ENCODE peak calls at places on chromosomes 16 and 17, in nine cellular contexts. S, H, V, E, U, Y, I, T and O are unnamed samples. For H3K27me3, the result is how much of the 10 kb centered on the place peaks cover.

GRCh38 chr16:2183671-2184070 is 12.7 kb downstream of the CASKIN1 start:
- DNase-seq in Y (no peak), T (no peak), U (no peak), S (no peak), E (no peak), H (no peak), I (no peak), V (no peak), O (no peak)

GRCh38 chr17:6716736-6717135 is 3.6 kb upstream of the SLC13A5 start:
- DNase-seq in E (no peak), V (no peak), H (no peak), T (no peak), Y (no peak), U (no peak), S (no peak), I (no peak), O (no peak)

GRCh38 chr17:29140051-29140582 is 40.1 kb downstream of the MYO18A start:
- DNase-seq in T (peak), I (peak), S (peak), V (no peak), U (peak), H (peak), Y (peak), E (peak), O (peak)

GRCh38 chr17:52106638-52107261 is 51.8 kb downstream of the CA10 start:
- DNase-seq in T (peak), U (peak), I (no peak), E (peak), V (no peak), H (peak), Y (peak), S (no peak), O (no peak)

GRCh38 chr17:16922386-16923096 is 49.4 kb downstream of the TNFRSF13B start:
- DNase-seq in Y (no peak), H (no peak), I (no peak), V (no peak), T (no peak), E (peak), U (no peak), S (no peak), O (no peak)

GRCh38 chr17:64448665-64449512 is at the start of gene MILR1:
- DNase-seq in E (peak), S (no peak), H (no peak), I (no peak), T (peak), U (peak), Y (peak), V (no peak), O (no peak)

GRCh38 chr17:5705081-5705875 is 121.0 kb upstream of the NLRP1 start:
- DNase-seq in I (no peak), Y (peak), V (no peak), S (no peak), H (peak), E (peak), U (no peak), T (peak), O (no peak)

GRCh38 chr17:40284085-40284713 is 3.5 kb upstream of the CDC6 start:
- DNase-seq in V (no peak), U (no peak), S (no peak), T (peak), Y (peak), H (no peak), I (no peak), E (peak), O (no peak)

GRCh38 chr17:65020284-65020683 is 36.3 kb downstream of the GNA13 start:
- DNase-seq in E (peak), T (peak), H (no peak), V (no peak), S (no peak), U (no peak), Y (no peak), I (no peak), O (no peak)

GRCh38 chr16:23155445-23156049 is 6.3 kb upstream of the USP31 start:
- DNase-seq in U (no peak), T (peak), H (peak), V (no peak), E (no peak), Y (no peak), S (no peak), I (no peak), O (no peak)

GRCh38 chr17:74658620-74659019 is 35.1 kb upstream of the CD300E start:
- DNase-seq in S (no peak), V (no peak), U (no peak), Y (no peak), I (no peak), T (no peak), E (no peak), H (no peak), O (no peak)

GRCh38 chr17:74659898-74660297 is 36.4 kb upstream of the CD300E start:
- DNase-seq in U (no peak), I (no peak), V (no peak), Y (no peak), E (no peak), T (no peak), S (no peak), H (no peak), O (no peak)

GRCh38 chr17:74652020-74652419 is 28.5 kb upstream of the CD300E start:
- DNase-seq in Y (no peak), S (no peak), U (no peak), T (no peak), E (no peak), V (no peak), I (no peak), H (no peak), O (no peak)

GRCh38 chr17:74649909-74650308 is 26.4 kb upstream of the CD300E start:
- DNase-seq in U (no peak), Y (no peak), I (no peak), H (no peak), V (no peak), S (no peak), E (no peak), T (no peak), O (no peak)

GRCh38 chr17:74654742-74655141 is 31.2 kb upstream of the CD300E start:
- DNase-seq in T (no peak), E (no peak), Y (no peak), U (no peak), V (no peak), S (no peak), H (no peak), I (no peak), O (no peak)
- H3K27me3 ChIP-seq in T (under half), E (half or more), Y (under half), U (under half), V (under half), S (under half), H (half or more), I (half or more), O (under half)

DNA sequence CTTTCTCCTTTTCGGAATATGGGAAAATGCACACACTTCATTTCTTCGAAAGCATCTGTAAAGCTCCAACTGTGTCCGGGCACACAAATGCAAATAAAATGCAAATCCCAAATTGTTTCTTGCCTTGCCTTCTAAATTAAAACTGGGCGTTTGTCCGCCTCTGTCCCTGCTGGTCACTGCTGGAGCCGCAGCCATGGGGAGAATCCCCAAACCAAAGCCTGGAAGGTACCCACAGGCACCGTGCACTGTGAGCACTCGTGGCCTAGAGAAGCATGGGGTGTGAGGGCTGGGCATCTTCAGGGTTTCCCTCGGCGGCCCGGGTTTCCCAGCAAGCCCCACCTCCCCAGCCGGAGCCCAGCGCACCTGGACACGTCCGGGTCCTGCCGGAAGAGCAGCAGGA is 2.9 kb downstream of the SLC47A2 start:
- DNase-seq in U (no peak), E (no peak), I (no peak), S (no peak), H (no peak), V (no peak), T (no peak), Y (no peak), O (no peak)
- H3K27ac ChIP-seq in U (no peak), E (no peak), I (no peak), S (no peak), H (no peak), V (no peak), T (no peak), Y (no peak), O (no peak)

DNA sequence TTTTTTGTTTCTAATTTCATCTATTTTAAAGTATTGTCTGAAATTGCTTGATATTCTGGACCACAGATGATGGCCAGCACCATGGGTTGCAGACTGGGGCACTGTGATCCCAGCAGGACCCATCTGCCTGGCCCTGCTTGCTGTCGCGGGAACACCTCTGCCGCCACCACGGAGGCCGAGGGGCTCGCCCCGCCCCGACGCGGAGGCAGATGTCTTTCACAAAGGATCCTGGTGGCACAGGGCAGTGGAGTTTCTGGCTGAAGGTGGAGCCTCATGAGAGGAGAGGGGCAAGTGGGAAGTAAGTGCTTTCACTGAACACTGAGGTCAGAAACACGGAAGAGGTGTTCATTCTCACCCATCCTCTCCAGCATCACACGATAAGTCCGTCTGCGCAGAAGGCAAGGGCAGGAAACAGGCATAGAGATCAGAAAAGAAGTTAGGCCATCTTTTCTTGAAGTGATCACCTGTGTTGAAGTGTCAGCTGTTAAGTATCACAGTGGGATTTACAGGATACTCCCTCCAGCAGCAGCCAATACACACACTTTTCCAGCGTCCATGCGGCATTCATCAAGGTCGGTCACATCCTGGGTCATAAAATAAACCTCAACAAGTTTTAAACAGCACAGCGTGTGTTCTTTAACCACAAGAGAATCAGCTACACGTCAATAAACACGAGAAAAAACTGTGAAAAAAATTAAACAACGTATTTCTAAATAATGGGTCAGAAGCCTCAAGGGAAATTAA is 194.5 kb downstream of the RPTOR start:
- DNase-seq in T (no peak), H (no peak), V (no peak), Y (no peak), E (no peak), I (no peak), S (no peak), U (no peak), O (no peak)
- H3K4me3 ChIP-seq in T (no peak), H (no peak), V (no peak), Y (no peak), E (no peak), I (no peak), S (no peak), U (no peak), O (no peak)

GRCh38 chr17:81346908-81347349 is 48.3 kb upstream of the BAHCC1 start:
- DNase-seq in U (no peak), H (no peak), V (no peak), S (no peak), T (no peak), E (no peak), Y (peak), I (no peak), O (no peak)
- H3K27me3 ChIP-seq in U (under half), H (under half), V (half or more), S (under half), T (under half), E (under half), Y (under half), I (under half), O (under half)

GRCh38 chr17:75030161-75030560 is 16.6 kb downstream of the ATP5PD start:
- DNase-seq in S (no peak), U (no peak), E (no peak), T (no peak), I (no peak), H (no peak), V (no peak), Y (no peak), O (no peak)
- H3K27ac ChIP-seq in S (no peak), U (no peak), E (no peak), T (no peak), I (no peak), H (no peak), V (no peak), Y (no peak), O (no peak)